ENCODE peak calls at places on chromosome 19, in six cellular contexts. X is GM12878, Q is GM23338, O is heart right ventricle, W is PC-9, T is OCI-LY7. B is an unnamed sample.
A peak's percentile ranks its signal among the peaks of the same experiment; 100 is the strongest.

GRCh38 chr19:19652482-19653295 is 9.2 kb upstream of the GMIP start:
- DNase-seq in T (no peak), W (no peak), Q (no peak), X (no peak), O (no peak), B (no peak)

GRCh38 chr19:34577531-34578101 is 96.1 kb downstream of the WTIP start:
- DNase-seq in T (no peak), O (peak; percentile 10), Q (peak; percentile 64), X (no peak), W (no peak), B (no peak)

GRCh38 chr19:53942001-53942786 is 20.5 kb upstream of the CACNG8 start:
- DNase-seq in W (no peak), X (no peak), Q (peak; percentile 99), O (no peak), T (no peak), B (no peak)

GRCh38 chr19:20999731-21000352 is 20.6 kb upstream of the ZNF430 start:
- DNase-seq in W (peak; percentile 67), O (peak; percentile 81), X (peak; percentile 62), Q (peak; percentile 98), T (peak; percentile 93), B (peak; percentile 70)

GRCh38 chr19:18989316-18989715 is 44.0 kb downstream of the SUGP2 start:
- DNase-seq in X (no peak), Q (no peak), T (no peak), W (no peak), O (no peak), B (no peak)

GRCh38 chr19:18208098-18208951 is 4.5 kb upstream of the RAB3A start:
- DNase-seq in X (no peak), W (peak; percentile 30), O (peak; percentile 54), T (peak; percentile 62), Q (peak; percentile 80), B (no peak)

GRCh38 chr19:58009301-58009665 is 6.7 kb upstream of the ZNF606 start:
- DNase-seq in X (no peak), T (no peak), Q (no peak), W (no peak), O (no peak), B (no peak)

GRCh38 chr19:13234518-13234917 is 84.3 kb downstream of the IER2 start:
- DNase-seq in O (peak; percentile 35), Q (peak; percentile 94), T (peak; percentile 74), X (no peak), W (no peak), B (no peak)

GRCh38 chr19:46721269-46722003 is 4.5 kb upstream of the PRKD2 start:
- DNase-seq in O (no peak), X (no peak), T (no peak), Q (peak; percentile 66), W (no peak), B (no peak)

GRCh38 chr19:8580710-8581281 is 3.6 kb upstream of the MYO1F start:
- DNase-seq in T (peak; percentile 84), X (no peak), W (peak; percentile 72), Q (peak; percentile 91), O (peak; percentile 80), B (no peak)

GRCh38 chr19:49190781-49191180 is 33.2 kb downstream of the TRPM4 start:
- DNase-seq in W (no peak), Q (no peak), X (no peak), T (no peak), O (no peak), B (no peak)

GRCh38 chr19:6011206-6011605 is 33.3 kb upstream of the RANBP3 start:
- DNase-seq in Q (no peak), O (no peak), X (no peak), W (no peak), T (no peak), B (no peak)

GRCh38 chr19:48194041-48194871 is 23.8 kb downstream of the ZSWIM9 start:
- DNase-seq in X (no peak), W (no peak), O (no peak), Q (peak; percentile 76), T (peak; percentile 56), B (no peak)

GRCh38 chr19:10686661-10687517 is 14.3 kb upstream of the QTRT1 start:
- DNase-seq in T (no peak), O (peak; percentile 61), W (no peak), Q (no peak), X (no peak), B (no peak)

GRCh38 chr19:55257461-55258411 is 1.1 kb downstream of the PPP6R1 start:
- DNase-seq in Q (peak; percentile 46), W (peak; percentile 27), O (no peak), X (no peak), T (peak; percentile 47), B (no peak)

GRCh38 chr19:17755977-17756670 is 4.8 kb downstream of the FCHO1 start:
- DNase-seq in X (peak; percentile 37), T (peak; percentile 91), W (peak; percentile 29), O (peak; percentile 40), Q (peak; percentile 87), B (no peak)

GRCh38 chr19:19466201-19466600 is 49.1 kb downstream of the TSSK6 start:
- DNase-seq in X (no peak), Q (no peak), T (no peak), O (no peak), W (no peak), B (no peak)

GRCh38 chr19:8592231-8593009 is 15.2 kb upstream of the MYO1F start:
- DNase-seq in W (no peak), O (peak; percentile 96), X (no peak), T (peak; percentile 30), Q (peak; percentile 100), B (peak; percentile 44)

GRCh38 chr19:47369923-47370625 is 21.0 kb downstream of the DHX34 start:
- DNase-seq in T (no peak), X (no peak), W (peak; percentile 54), O (no peak), Q (no peak), B (no peak)

GRCh38 chr19:18848860-18849661 is 17.3 kb downstream of the UPF1 start:
- DNase-seq in T (no peak), X (no peak), O (peak; percentile 73), W (no peak), Q (no peak), B (no peak)

GRCh38 chr19:29610574-29611271 is 4.6 kb downstream of the POP4 start:
- DNase-seq in X (peak; percentile 75), Q (peak; percentile 95), O (peak; percentile 75), W (peak; percentile 72), T (peak; percentile 95), B (no peak)

GRCh38 chr19:23799321-23799720 is 40.6 kb upstream of the ZNF681 start:
- DNase-seq in O (no peak), T (peak; percentile 80), Q (no peak), W (no peak), X (peak; percentile 5), B (no peak)

GRCh38 chr19:12783226-12783848 is 7.9 kb upstream of the JUNB start:
- DNase-seq in O (peak; percentile 20), X (no peak), T (no peak), W (no peak), Q (peak; percentile 64), B (no peak)

GRCh38 chr19:15099017-15099582 is 8.1 kb upstream of the SYDE1 start:
- DNase-seq in T (no peak), Q (no peak), X (no peak), O (no peak), W (no peak), B (no peak)

GRCh38 chr19:33497778-33498175 is 23.8 kb downstream of the PEPD start:
- DNase-seq in W (no peak), X (no peak), Q (no peak), O (no peak), T (no peak), B (no peak)

GRCh38 chr19:44645407-44646048 is 1.8 kb downstream of the PVR start:
- DNase-seq in O (no peak), W (no peak), X (no peak), T (no peak), Q (no peak), B (no peak)

GRCh38 chr19:58575183-58576041 is 2.3 kb upstream of the MZF1 start:
- DNase-seq in T (peak; percentile 89), X (peak; percentile 58), W (no peak), Q (peak; percentile 97), O (peak; percentile 91), B (no peak)

GRCh38 chr19:24033962-24034342 is 53.0 kb upstream of the ZNF254 start:
- DNase-seq in X (no peak), W (peak; percentile 49), T (peak; percentile 29), Q (peak; percentile 50), O (peak; percentile 35), B (no peak)

GRCh38 chr19:55088543-55089265 is 13.0 kb downstream of the EPS8L1 start:
- DNase-seq in T (peak; percentile 73), W (peak; percentile 86), O (peak; percentile 85), Q (peak; percentile 95), X (no peak), B (no peak)

GRCh38 chr19:18300930-18301717 is 19.7 kb upstream of the JUND start:
- DNase-seq in T (no peak), W (peak; percentile 92), X (no peak), O (peak; percentile 82), Q (no peak), B (no peak)

GRCh38 chr19:43743059-43743458 is 11.7 kb downstream of the SMG9 start:
- DNase-seq in W (no peak), X (no peak), O (no peak), Q (no peak), T (no peak), B (no peak)

GRCh38 chr19:35776102-35776788 is 881 bp downstream of the ARHGAP33 start:
- DNase-seq in T (no peak), Q (peak; percentile 62), X (no peak), O (no peak), W (no peak), B (no peak)
- H3K4me3 ChIP-seq in T (peak overlapping the region; percentile 80), Q (peak overlapping the region; percentile 65), X (peak overlapping the region; percentile 77), O (peak overlapping the region; percentile 72), W (peak overlapping the region; percentile 57), B (peak overlapping the region; percentile 76)

DNA sequence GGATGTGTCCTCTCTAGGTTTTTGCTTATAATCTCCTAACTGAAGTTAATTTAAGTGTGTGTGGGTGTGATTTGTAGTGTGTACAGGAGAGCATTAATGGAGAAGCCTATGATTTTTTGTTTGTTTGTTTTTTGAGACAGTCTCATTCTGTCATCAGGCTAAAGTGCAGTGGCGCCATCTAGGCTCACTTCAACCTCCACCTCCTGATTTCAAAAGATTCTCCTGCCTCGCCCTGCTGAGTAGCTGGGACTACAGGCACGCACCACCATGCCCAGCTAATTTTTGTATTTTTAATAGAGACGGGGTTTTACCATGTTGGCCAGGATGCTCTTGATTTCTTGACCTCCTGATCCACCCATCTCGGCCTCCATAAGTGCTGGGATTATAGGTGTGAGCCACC is 20.6 kb downstream of the ZNF701 start:
- DNase-seq in X (no peak), W (no peak), Q (peak; percentile 62), T (no peak), O (no peak), B (no peak)
- TF ChIP-seq CTCF in X (peak; percentile 17), W (no peak), Q (peak; percentile 77), T (peak; percentile 73), O (no peak), B (no peak)

GRCh38 chr19:51140441-51140840 is 1.7 kb upstream of the SIGLEC7 start:
- DNase-seq in W (no peak), X (no peak), T (no peak), O (no peak), Q (peak; percentile 47), B (no peak)
- H3K36me3 ChIP-seq in W (no peaks in the 10 kb centered on the region), X (no peaks in the 10 kb centered on the region), T (no peaks in the 10 kb centered on the region), O (no peaks in the 10 kb centered on the region), Q (no peaks in the 10 kb centered on the region), B (no peaks in the 10 kb centered on the region)

DNA sequence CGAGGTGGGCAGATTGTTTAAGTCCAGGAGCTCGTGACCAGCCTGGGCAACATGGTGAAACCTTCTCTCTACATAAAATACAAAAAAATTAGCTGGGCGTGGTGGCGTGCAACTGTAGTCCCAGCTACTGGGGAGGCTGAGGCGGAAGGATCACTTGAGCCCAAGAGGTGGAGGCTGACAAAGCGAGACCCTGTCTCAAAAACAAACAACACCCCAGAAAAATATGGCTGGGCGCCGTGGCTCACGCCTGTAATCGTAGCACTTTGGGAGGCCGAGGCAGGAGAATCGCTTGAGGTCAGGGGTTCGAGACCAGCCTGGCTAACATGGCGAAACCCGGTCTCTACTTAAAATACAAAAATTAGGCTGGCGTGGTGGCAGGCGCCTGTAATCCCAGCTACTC is 3.4 kb upstream of the HNRNPL start:
- DNase-seq in T (no peak), W (no peak), O (no peak), X (no peak), Q (no peak), B (no peak)
- H3K4me3 ChIP-seq in T (peak overlapping the region; percentile 78), W (peak overlapping the region; percentile 65), O (peak overlapping the region; percentile 93), X (peak overlapping the region; percentile 96), Q (peak overlapping the region; percentile 54), B (no peak overlapping the region)

B was measured in kidney epithelial cell.